ENCODE peak calls at places on chromosomes 2 and 18, in six cellular contexts. Q is dorsolateral prefrontal cortex; K is HAP-1; G is A549; T is CD8-positive, alpha-beta memory T cell; O is HFF-Myc. W is an unnamed sample.
A peak's percentile ranks its signal among the peaks of the same experiment; 100 is the strongest.

GRCh38 chr2:13919981-13920382 is 712.5 kb upstream of the LRATD1 start:
- DNase-seq in G (no peak), T (no peak), Q (no peak), O (no peak), K (no peak), W (no peak)

GRCh38 chr2:65299246-65299645 is 71.6 kb downstream of the ACTR2 start:
- DNase-seq in O (no peak), K (no peak), Q (no peak), T (no peak), G (no peak), W (no peak)

GRCh38 chr18:59155140-59155539 is 15.5 kb downstream of the SEC11C start:
- DNase-seq in T (no peak), G (peak; percentile 2), Q (no peak), K (no peak), O (peak; percentile 22), W (no peak)

GRCh38 chr18:57649536-57650495 is 28.2 kb upstream of the NARS1 start:
- DNase-seq in O (no peak), Q (no peak), G (peak; percentile 45), T (no peak), K (no peak), W (no peak)

GRCh38 chr2:119485336-119486110 is 38.8 kb downstream of the SCTR start:
- DNase-seq in O (no peak), G (no peak), T (no peak), K (no peak), Q (no peak), W (peak; percentile 43)

GRCh38 chr2:24471662-24472061 is 19.4 kb upstream of the NCOA1 start:
- DNase-seq in O (no peak), K (no peak), Q (no peak), T (no peak), G (peak; percentile 56), W (no peak)

GRCh38 chr2:63992061-63992685 is 27.1 kb downstream of the VPS54 start:
- DNase-seq in Q (no peak), K (peak; percentile 87), G (no peak), O (no peak), T (no peak), W (no peak)

GRCh38 chr2:216319771-216320170 is 52.5 kb downstream of the MARCHF4 start:
- DNase-seq in T (no peak), G (peak; percentile 19), Q (no peak), K (no peak), O (no peak), W (no peak)

GRCh38 chr18:44195394-44196140 is 485.1 kb upstream of the SETBP1 start:
- DNase-seq in O (no peak), Q (no peak), T (no peak), K (no peak), G (no peak), W (no peak)

GRCh38 chr2:219614076-219614860 is 13.2 kb upstream of the SLC4A3 start:
- DNase-seq in Q (no peak), O (no peak), T (no peak), G (no peak), K (no peak), W (no peak)

GRCh38 chr18:27763936-27764335 is 413.0 kb downstream of the CDH2 start:
- DNase-seq in G (no peak), K (no peak), T (no peak), Q (no peak), O (no peak), W (no peak)

GRCh38 chr2:240997141-240997855 is 1.1 kb upstream of the SNED1 start:
- DNase-seq in Q (no peak), G (no peak), K (no peak), T (no peak), O (no peak), W (no peak)

GRCh38 chr18:58630071-58630470 is 1.2 kb upstream of the ALPK2 start:
- DNase-seq in G (no peak), T (no peak), Q (no peak), O (no peak), K (no peak), W (no peak)

GRCh38 chr18:58572181-58572580 is 56.7 kb downstream of the ALPK2 start:
- DNase-seq in G (peak; percentile 65), O (peak; percentile 96), Q (no peak), T (no peak), K (no peak), W (no peak)

GRCh38 chr2:229715895-229716507 is 1.6 kb upstream of the DNER start:
- DNase-seq in T (no peak), O (no peak), G (peak; percentile 62), Q (no peak), K (peak; percentile 34), W (no peak)

GRCh38 chr2:134327367-134327766 is 73.5 kb downstream of the MGAT5 start:
- DNase-seq in G (no peak), Q (no peak), K (no peak), O (no peak), T (no peak), W (no peak)

GRCh38 chr2:19785432-19785831 is 116.4 kb downstream of the TTC32 start:
- DNase-seq in Q (no peak), K (no peak), G (no peak), O (no peak), T (no peak), W (peak; percentile 72)

GRCh38 chr2:186841940-186842339 is 7.0 kb downstream of the ZSWIM2 start:
- DNase-seq in Q (no peak), K (peak; percentile 46), O (peak; percentile 29), T (no peak), G (no peak), W (no peak)

DNA sequence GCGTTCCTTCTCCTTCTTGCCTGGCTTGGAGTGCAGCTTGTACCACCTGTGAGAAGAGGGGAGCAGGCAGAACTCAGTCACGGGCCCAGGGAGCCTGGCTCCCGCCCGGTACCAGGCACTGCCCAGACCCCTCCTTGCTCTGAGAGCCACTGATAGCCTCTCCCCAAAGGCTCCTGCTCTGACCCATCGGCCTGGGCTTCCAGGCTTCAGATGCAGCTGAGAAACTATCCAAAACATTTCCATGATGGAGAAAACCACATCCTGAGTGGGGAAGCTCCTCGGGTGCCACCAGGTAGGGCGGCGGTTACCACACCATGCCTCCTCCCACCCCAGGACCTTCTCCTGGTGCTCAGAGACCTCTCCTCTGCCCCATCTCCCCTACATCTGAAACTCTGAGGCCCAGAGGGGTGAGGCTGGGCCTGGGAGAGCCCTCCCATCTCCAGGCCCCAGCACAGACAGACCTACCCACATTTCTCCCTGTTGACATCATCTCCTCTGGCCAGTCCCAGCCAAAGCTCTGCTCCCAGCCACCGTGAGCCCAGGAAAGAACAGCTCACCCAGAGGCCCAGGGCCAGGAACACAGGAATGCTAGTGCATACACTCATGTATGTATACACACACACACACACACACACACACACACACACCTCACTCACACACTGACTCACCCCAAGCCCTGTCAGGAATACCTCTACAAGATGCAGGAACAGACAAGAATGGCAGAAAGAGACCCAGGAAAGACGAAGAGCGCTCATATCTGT is 17.9 kb upstream of the SFXN5 start:
- DNase-seq in K (no peak), T (no peak), Q (no peak), G (peak; percentile 83), O (peak; percentile 75), W (peak; percentile 90)
- H3K4me3 ChIP-seq in K (no peak overlapping the region), T (no peak overlapping the region), Q (no peak overlapping the region), G (no peak overlapping the region), O (no peak overlapping the region), W (peak overlapping the region; percentile 60)

GRCh38 chr2:172740871-172741270 is 5.2 kb downstream of the RAPGEF4 start:
- DNase-seq in T (no peak), G (no peak), Q (no peak), O (no peak), K (no peak), W (no peak)

GRCh38 chr2:172735646-172736418 is at the start of gene RAPGEF4:
- DNase-seq in O (no peak), G (no peak), T (no peak), Q (no peak), K (no peak), W (no peak)

GRCh38 chr2:172734711-172735645 is 667 bp upstream of the RAPGEF4 start:
- DNase-seq in G (no peak), O (no peak), Q (no peak), T (no peak), K (no peak), W (no peak)

GRCh38 chr2:172739651-172740050 is 4.0 kb downstream of the RAPGEF4 start:
- DNase-seq in K (no peak), G (no peak), T (no peak), O (no peak), Q (no peak), W (no peak)

DNA sequence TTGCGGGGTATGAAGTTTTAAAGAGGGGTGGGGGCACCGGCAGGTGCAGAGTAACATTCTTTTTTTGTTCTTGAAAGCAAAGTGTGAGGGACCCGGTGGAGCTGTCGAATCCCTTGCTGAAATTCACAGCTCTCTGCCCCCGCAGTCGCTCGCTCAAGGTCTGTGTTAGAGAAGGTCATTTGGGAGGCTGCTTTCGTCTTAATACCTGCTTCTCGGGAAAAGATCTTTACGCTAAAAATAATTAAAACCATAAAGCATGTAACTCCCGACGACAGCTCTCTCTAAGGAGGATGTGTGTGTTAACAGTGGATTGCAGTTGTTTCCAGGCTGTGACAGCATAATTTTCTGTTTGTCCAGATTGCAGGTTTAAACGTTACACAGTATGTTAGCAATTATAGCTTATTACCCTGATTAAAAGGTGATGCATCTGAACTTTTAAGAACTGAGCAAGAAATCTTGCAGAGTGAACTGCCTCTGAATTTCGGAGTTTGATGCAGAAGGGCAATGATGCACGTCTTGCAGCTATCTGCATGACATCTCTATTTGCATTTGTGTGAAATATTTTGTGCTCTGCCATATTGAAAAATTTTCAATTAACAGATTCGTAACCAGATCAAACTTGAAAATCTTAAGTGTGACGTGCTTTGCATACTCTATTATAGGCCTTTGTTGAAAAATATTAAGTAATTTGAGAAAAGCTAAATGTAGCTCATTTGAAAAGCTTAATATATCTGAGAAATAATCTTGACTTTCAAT is 952 bp downstream of the RAPGEF4 start:
- DNase-seq in G (no peak), T (no peak), O (no peak), Q (no peak), K (no peak), W (no peak)
- H3K4me3 ChIP-seq in G (peak overlapping the region; percentile 80), T (no peak overlapping the region), O (peak overlapping the region; percentile 52), Q (peak overlapping the region; percentile 57), K (peak overlapping the region; percentile 48), W (peak overlapping the region; percentile 68)

GRCh38 chr2:16584094-16584493 is 81.5 kb downstream of the CYRIA start:
- DNase-seq in Q (no peak), T (no peak), K (no peak), O (no peak), G (no peak), W (no peak)

GRCh38 chr2:16578081-16578480 is 87.6 kb downstream of the CYRIA start:
- DNase-seq in Q (no peak), K (no peak), O (no peak), T (no peak), G (no peak), W (no peak)

GRCh38 chr2:16584824-16585546 is 80.6 kb downstream of the CYRIA start:
- DNase-seq in K (no peak), O (no peak), Q (no peak), G (no peak), T (no peak), W (no peak)

DNA sequence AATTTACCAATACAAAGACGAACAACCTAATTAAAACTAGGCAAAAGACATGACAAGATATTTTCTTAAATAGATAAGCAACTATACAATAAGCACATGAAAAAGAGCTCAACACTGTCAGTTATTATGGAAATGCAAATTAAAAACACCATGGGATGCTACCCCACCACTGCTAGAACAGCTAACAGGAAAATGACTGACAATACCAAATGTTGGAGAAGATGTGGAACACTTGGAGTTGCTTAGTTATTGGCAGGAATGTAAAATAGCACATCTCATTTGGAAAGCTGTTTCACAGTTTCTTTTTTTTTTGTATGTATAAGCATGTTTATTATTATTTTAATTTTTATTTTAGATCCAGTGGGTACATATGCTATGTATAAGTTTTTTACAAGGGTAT is 84.4 kb downstream of the CYRIA start:
- DNase-seq in Q (no peak), G (no peak), O (no peak), T (no peak), K (no peak), W (no peak)
- H3K4me3 ChIP-seq in Q (no peak overlapping the region), G (no peak overlapping the region), O (no peak overlapping the region), T (no peak overlapping the region), K (no peak overlapping the region), W (no peak overlapping the region)

GRCh38 chr2:17752281-17752680 is 1.3 kb downstream of the SMC6 start:
- DNase-seq in T (no peak), O (no peak), G (no peak), Q (no peak), K (no peak), W (no peak)
- H3K4me3 ChIP-seq in T (no peak overlapping the region), O (peak overlapping the region; percentile 79), G (peak overlapping the region; percentile 83), Q (peak overlapping the region; percentile 94), K (peak overlapping the region; percentile 87), W (peak overlapping the region; percentile 94)